ENCODE peak calls at places on chromosomes 2 and 18, in eight cellular contexts. One of them, this sample, is unnamed.
A peak's percentile ranks its signal among the peaks of the same experiment; 100 is the strongest.

GRCh38 chr2:127044977-127045654 is 61.8 kb downstream of the BIN1 start:
- DNase-seq in posterior vena cava: no peak
- DNase-seq in NCI-H146: no peak
- DNase-seq in CD4-positive, alpha-beta memory T cell: no peak
- DNase-seq in ureter: no peak
- DNase-seq in tibial artery: no peak
- DNase-seq in T-helper 2 cell: no peak
- DNase-seq in NCI-H1105 treated with DMSO at 0.1 percent for 48 hours: no peak
- DNase-seq in this sample: no peak

GRCh38 chr2:171086352-171087290 is 74.1 kb downstream of the TLK1 start:
- DNase-seq in posterior vena cava: no peak
- DNase-seq in NCI-H146: no peak
- DNase-seq in CD4-positive, alpha-beta memory T cell: peak; percentile 63
- DNase-seq in ureter: no peak
- DNase-seq in tibial artery: no peak
- DNase-seq in T-helper 2 cell: no peak
- DNase-seq in NCI-H1105 treated with DMSO at 0.1 percent for 48 hours: no peak
- DNase-seq in this sample: no peak

GRCh38 chr2:197208841-197209240 is 101.7 kb downstream of the ANKRD44 start:
- DNase-seq in posterior vena cava: no peak
- DNase-seq in NCI-H146: no peak
- DNase-seq in CD4-positive, alpha-beta memory T cell: peak; percentile 24
- DNase-seq in ureter: no peak
- DNase-seq in tibial artery: no peak
- DNase-seq in T-helper 2 cell: no peak
- DNase-seq in NCI-H1105 treated with DMSO at 0.1 percent for 48 hours: no peak
- DNase-seq in this sample: no peak

GRCh38 chr2:26574066-26574899 is 66.9 kb downstream of the CIB4 start:
- DNase-seq in posterior vena cava: peak; percentile 70
- DNase-seq in NCI-H146: no peak
- DNase-seq in CD4-positive, alpha-beta memory T cell: no peak
- DNase-seq in ureter: no peak
- DNase-seq in tibial artery: peak; percentile 41
- DNase-seq in T-helper 2 cell: no peak
- DNase-seq in NCI-H1105 treated with DMSO at 0.1 percent for 48 hours: no peak
- DNase-seq in this sample: no peak

GRCh38 chr18:389658-390357 is 110.7 kb downstream of the COLEC12 start:
- DNase-seq in posterior vena cava: no peak
- DNase-seq in NCI-H146: no peak
- DNase-seq in CD4-positive, alpha-beta memory T cell: no peak
- DNase-seq in ureter: no peak
- DNase-seq in tibial artery: no peak
- DNase-seq in T-helper 2 cell: no peak
- DNase-seq in NCI-H1105 treated with DMSO at 0.1 percent for 48 hours: no peak
- DNase-seq in this sample: no peak

GRCh38 chr2:43124667-43125057 is 101.7 kb downstream of the ZFP36L2 start:
- DNase-seq in posterior vena cava: peak; percentile 59
- DNase-seq in NCI-H146: no peak
- DNase-seq in CD4-positive, alpha-beta memory T cell: no peak
- DNase-seq in ureter: no peak
- DNase-seq in tibial artery: no peak
- DNase-seq in T-helper 2 cell: no peak
- DNase-seq in NCI-H1105 treated with DMSO at 0.1 percent for 48 hours: no peak
- DNase-seq in this sample: no peak

GRCh38 chr18:79583984-79584401 is 95.6 kb upstream of the CTDP1 start:
- DNase-seq in posterior vena cava: peak; percentile 73
- DNase-seq in NCI-H146: no peak
- DNase-seq in CD4-positive, alpha-beta memory T cell: no peak
- DNase-seq in ureter: no peak
- DNase-seq in tibial artery: peak; percentile 43
- DNase-seq in T-helper 2 cell: no peak
- DNase-seq in NCI-H1105 treated with DMSO at 0.1 percent for 48 hours: no peak
- DNase-seq in this sample: no peak

GRCh38 chr2:167406558-167406957 is 518.3 kb downstream of the XIRP2 start:
- DNase-seq in posterior vena cava: no peak
- DNase-seq in NCI-H146: no peak
- DNase-seq in CD4-positive, alpha-beta memory T cell: no peak
- DNase-seq in ureter: no peak
- DNase-seq in tibial artery: no peak
- DNase-seq in T-helper 2 cell: no peak
- DNase-seq in NCI-H1105 treated with DMSO at 0.1 percent for 48 hours: no peak
- DNase-seq in this sample: no peak

GRCh38 chr2:226583715-226584114 is 215.9 kb downstream of the IRS1 start:
- DNase-seq in posterior vena cava: no peak
- DNase-seq in NCI-H146: no peak
- DNase-seq in CD4-positive, alpha-beta memory T cell: no peak
- DNase-seq in ureter: no peak
- DNase-seq in tibial artery: no peak
- DNase-seq in T-helper 2 cell: no peak
- DNase-seq in NCI-H1105 treated with DMSO at 0.1 percent for 48 hours: no peak
- DNase-seq in this sample: no peak

GRCh38 chr2:16319425-16320245 is 346.0 kb downstream of the CYRIA start:
- DNase-seq in posterior vena cava: no peak
- DNase-seq in NCI-H146: no peak
- DNase-seq in CD4-positive, alpha-beta memory T cell: no peak
- DNase-seq in ureter: no peak
- DNase-seq in tibial artery: no peak
- DNase-seq in T-helper 2 cell: no peak
- DNase-seq in NCI-H1105 treated with DMSO at 0.1 percent for 48 hours: no peak
- DNase-seq in this sample: no peak

GRCh38 chr18:24140697-24141096 is 1.8 kb downstream of the CABYR start:
- DNase-seq in posterior vena cava: no peak
- DNase-seq in NCI-H146: no peak
- DNase-seq in CD4-positive, alpha-beta memory T cell: no peak
- DNase-seq in ureter: no peak
- DNase-seq in tibial artery: no peak
- DNase-seq in T-helper 2 cell: no peak
- DNase-seq in NCI-H1105 treated with DMSO at 0.1 percent for 48 hours: no peak
- DNase-seq in this sample: no peak

GRCh38 chr2:136141510-136142154 is 23.7 kb upstream of the CXCR4 start:
- DNase-seq in posterior vena cava: no peak
- DNase-seq in NCI-H146: peak; percentile 98
- DNase-seq in CD4-positive, alpha-beta memory T cell: no peak
- DNase-seq in ureter: no peak
- DNase-seq in tibial artery: no peak
- DNase-seq in T-helper 2 cell: no peak
- DNase-seq in NCI-H1105 treated with DMSO at 0.1 percent for 48 hours: peak; percentile 97
- DNase-seq in this sample: peak; percentile 88

GRCh38 chr2:231655494-231656408 is 52.6 kb upstream of the PTMA start:
- DNase-seq in posterior vena cava: no peak
- DNase-seq in NCI-H146: no peak
- DNase-seq in CD4-positive, alpha-beta memory T cell: no peak
- DNase-seq in ureter: no peak
- DNase-seq in tibial artery: no peak
- DNase-seq in T-helper 2 cell: no peak
- DNase-seq in NCI-H1105 treated with DMSO at 0.1 percent for 48 hours: no peak
- DNase-seq in this sample: no peak

GRCh38 chr2:150911766-150912280 is 349.8 kb downstream of the RBM43 start:
- DNase-seq in posterior vena cava: peak; percentile 90
- DNase-seq in NCI-H146: no peak
- DNase-seq in CD4-positive, alpha-beta memory T cell: no peak
- DNase-seq in ureter: peak; percentile 67
- DNase-seq in tibial artery: peak; percentile 84
- DNase-seq in T-helper 2 cell: no peak
- DNase-seq in NCI-H1105 treated with DMSO at 0.1 percent for 48 hours: no peak
- DNase-seq in this sample: no peak

GRCh38 chr2:162022290-162022945 is 51.6 kb downstream of the DPP4 start:
- DNase-seq in posterior vena cava: no peak
- DNase-seq in NCI-H146: no peak
- DNase-seq in CD4-positive, alpha-beta memory T cell: no peak
- DNase-seq in ureter: no peak
- DNase-seq in tibial artery: no peak
- DNase-seq in T-helper 2 cell: no peak
- DNase-seq in NCI-H1105 treated with DMSO at 0.1 percent for 48 hours: no peak
- DNase-seq in this sample: no peak

GRCh38 chr2:209189893-209190292 is 234.0 kb upstream of the MAP2 start:
- DNase-seq in posterior vena cava: no peak
- DNase-seq in NCI-H146: no peak
- DNase-seq in CD4-positive, alpha-beta memory T cell: no peak
- DNase-seq in ureter: no peak
- DNase-seq in tibial artery: no peak
- DNase-seq in T-helper 2 cell: no peak
- DNase-seq in NCI-H1105 treated with DMSO at 0.1 percent for 48 hours: no peak
- DNase-seq in this sample: no peak

GRCh38 chr2:133579295-133579694 is 11.0 kb upstream of the NCKAP5 start:
- DNase-seq in posterior vena cava: no peak
- DNase-seq in NCI-H146: no peak
- DNase-seq in CD4-positive, alpha-beta memory T cell: no peak
- DNase-seq in ureter: no peak
- DNase-seq in tibial artery: no peak
- DNase-seq in T-helper 2 cell: no peak
- DNase-seq in NCI-H1105 treated with DMSO at 0.1 percent for 48 hours: no peak
- DNase-seq in this sample: no peak

GRCh38 chr2:153388246-153388645 is 90.3 kb downstream of the RPRM start:
- DNase-seq in posterior vena cava: no peak
- DNase-seq in NCI-H146: no peak
- DNase-seq in CD4-positive, alpha-beta memory T cell: no peak
- DNase-seq in ureter: no peak
- DNase-seq in tibial artery: no peak
- DNase-seq in T-helper 2 cell: no peak
- DNase-seq in NCI-H1105 treated with DMSO at 0.1 percent for 48 hours: no peak
- DNase-seq in this sample: no peak

GRCh38 chr2:83827618-83828017 is 631.5 kb downstream of the SUCLG1 start:
- DNase-seq in posterior vena cava: no peak
- DNase-seq in NCI-H146: no peak
- DNase-seq in CD4-positive, alpha-beta memory T cell: no peak
- DNase-seq in ureter: no peak
- DNase-seq in tibial artery: no peak
- DNase-seq in T-helper 2 cell: no peak
- DNase-seq in NCI-H1105 treated with DMSO at 0.1 percent for 48 hours: no peak
- DNase-seq in this sample: no peak

GRCh38 chr18:68997845-68998244 is 200.0 kb downstream of the CCDC102B start:
- DNase-seq in posterior vena cava: no peak
- DNase-seq in NCI-H146: no peak
- DNase-seq in CD4-positive, alpha-beta memory T cell: no peak
- DNase-seq in ureter: no peak
- DNase-seq in tibial artery: no peak
- DNase-seq in T-helper 2 cell: no peak
- DNase-seq in NCI-H1105 treated with DMSO at 0.1 percent for 48 hours: no peak
- DNase-seq in this sample: no peak